ENCODE peak calls at places on chromosome 16, in eight cellular contexts. V, S, P, H, A, U, G and R are unnamed samples.

GRCh38 chr16:86558355-86559193 is 3.5 kb upstream of the MTHFSD start:
- DNase-seq in V (no peak), S (no peak), P (no peak), H (no peak), A (no peak), U (no peak), G (no peak), R (no peak)

GRCh38 chr16:1081734-1082265 is 9.3 kb downstream of the SSTR5 start:
- DNase-seq in V (no peak), S (no peak), P (no peak), H (no peak), A (no peak), U (no peak), G (no peak), R (no peak)

GRCh38 chr16:23668225-23668624 is 10.5 kb upstream of the PLK1 start:
- DNase-seq in V (no peak), S (no peak), P (no peak), H (no peak), A (no peak), U (peak; percentile 18), G (no peak), R (no peak)

GRCh38 chr16:64638804-64639203 is 483.1 kb downstream of the CDH11 start:
- DNase-seq in V (no peak), S (no peak), P (no peak), H (no peak), A (no peak), U (no peak), G (no peak), R (no peak)

GRCh38 chr16:54370653-54371052 is 84.1 kb upstream of the IRX3 start:
- DNase-seq in V (no peak), S (no peak), P (no peak), H (no peak), A (no peak), U (no peak), G (no peak), R (no peak)

GRCh38 chr16:70395345-70395901 is 43.5 kb downstream of the ST3GAL2 start:
- DNase-seq in V (peak; percentile 59), S (no peak), P (peak; percentile 3), H (peak; percentile 52), A (peak; percentile 58), U (no peak), G (peak; percentile 75), R (no peak)

GRCh38 chr16:61792194-61792904 is 243.9 kb downstream of the CDH8 start:
- DNase-seq in V (no peak), S (peak; percentile 41), P (no peak), H (no peak), A (peak; percentile 83), U (peak; percentile 61), G (no peak), R (peak; percentile 20)

GRCh38 chr16:4011225-4011939 is 104.9 kb downstream of the ADCY9 start:
- DNase-seq in V (no peak), S (no peak), P (no peak), H (no peak), A (peak; percentile 59), U (no peak), G (no peak), R (no peak)

GRCh38 chr16:28103516-28104170 is 40.1 kb upstream of the GSG1L start:
- DNase-seq in V (no peak), S (no peak), P (no peak), H (no peak), A (no peak), U (no peak), G (no peak), R (no peak)

GRCh38 chr16:19522369-19523159 is 666 bp upstream of the GDE1 start:
- DNase-seq in V (peak; percentile 14), S (peak; percentile 15), P (no peak), H (no peak), A (no peak), U (no peak), G (no peak), R (no peak)

GRCh38 chr16:72371307-72372081 is 199.5 kb upstream of the PMFBP1 start:
- DNase-seq in V (no peak), S (no peak), P (peak; percentile 41), H (no peak), A (peak; percentile 95), U (peak; percentile 74), G (no peak), R (peak; percentile 22)

GRCh38 chr16:49693445-49693844 is 162.5 kb downstream of the ZNF423 start:
- DNase-seq in V (no peak), S (no peak), P (no peak), H (no peak), A (no peak), U (no peak), G (no peak), R (no peak)

GRCh38 chr16:67304006-67304405 is 22.5 kb downstream of the KCTD19 start:
- DNase-seq in V (no peak), S (no peak), P (no peak), H (no peak), A (peak; percentile 41), U (peak; percentile 35), G (no peak), R (no peak)

GRCh38 chr16:71368958-71369357 is 10.4 kb downstream of the CALB2 start:
- DNase-seq in V (no peak), S (no peak), P (no peak), H (no peak), A (no peak), U (no peak), G (no peak), R (no peak)

GRCh38 chr16:29987371-29988085 is 7.9 kb downstream of the HIRIP3 start:
- DNase-seq in V (no peak), S (no peak), P (no peak), H (no peak), A (no peak), U (no peak), G (no peak), R (no peak)

GRCh38 chr16:65763640-65764305 is 602.7 kb upstream of the CDH5 start:
- DNase-seq in V (no peak), S (no peak), P (no peak), H (no peak), A (no peak), U (no peak), G (no peak), R (no peak)

GRCh38 chr16:30534368-30535105 is at the start of gene ZNF747:
- DNase-seq in V (peak; percentile 93), S (no peak), P (peak; percentile 85), H (peak; percentile 91), A (peak; percentile 90), U (peak; percentile 75), G (peak; percentile 80), R (peak; percentile 63)

GRCh38 chr16:76518791-76519190 is 241.6 kb downstream of the CNTNAP4 start:
- DNase-seq in V (no peak), S (no peak), P (no peak), H (no peak), A (no peak), U (no peak), G (no peak), R (no peak)

GRCh38 chr16:18072161-18072560 is 264.4 kb downstream of the NPIPA8 start:
- DNase-seq in V (no peak), S (no peak), P (no peak), H (no peak), A (no peak), U (no peak), G (no peak), R (no peak)

GRCh38 chr16:47592232-47592631 is 131.1 kb downstream of the PHKB start:
- DNase-seq in V (no peak), S (no peak), P (no peak), H (no peak), A (no peak), U (no peak), G (no peak), R (no peak)

GRCh38 chr16:66886346-66886745 is 6.0 kb downstream of the PDP2 start:
- DNase-seq in V (no peak), S (no peak), P (no peak), H (no peak), A (no peak), U (no peak), G (no peak), R (no peak)